ENCODE peak calls at places on chromosomes 2 and 18, in six cellular contexts. K is right lobe of liver, N is tibial nerve, V is GM13977, C is RWPE1, B is GM12865. J is an unnamed sample.

GRCh38 chr18:52312321-52312720 is 27.7 kb upstream of the DCC start:
- DNase-seq in K (no peak), N (no peak), V (no peak), C (peak; percentile 4), B (no peak), J (peak; percentile 6)

GRCh38 chr18:3595282-3596273 is 145.6 kb downstream of the TGIF1 start:
- DNase-seq in K (no peak), N (peak; percentile 48), V (peak; percentile 55), C (peak; percentile 78), B (peak; percentile 82), J (peak; percentile 84)

GRCh38 chr2:104872866-104873688 is 19.2 kb downstream of the POU3F3 start:
- DNase-seq in K (peak; percentile 76), N (no peak), V (peak; percentile 87), C (peak; percentile 67), B (peak; percentile 73), J (peak; percentile 84)

GRCh38 chr2:241014764-241015163 is 16.3 kb downstream of the SNED1 start:
- DNase-seq in K (peak; percentile 11), N (no peak), V (no peak), C (no peak), B (no peak), J (no peak)

GRCh38 chr2:164655750-164656149 is 34.5 kb upstream of the GRB14 start:
- DNase-seq in K (no peak), N (no peak), V (no peak), C (no peak), B (no peak), J (peak; percentile 38)

GRCh38 chr2:205852457-205852856 is 170.2 kb downstream of the NRP2 start:
- DNase-seq in K (peak; percentile 59), N (no peak), V (no peak), C (no peak), B (no peak), J (peak; percentile 74)

GRCh38 chr2:61016392-61017002 is 1.0 kb upstream of the PEX13 start:
- DNase-seq in K (no peak), N (no peak), V (peak; percentile 36), C (no peak), B (peak; percentile 61), J (no peak)

GRCh38 chr2:20048488-20049443 is 2.7 kb downstream of the LAPTM4A start:
- DNase-seq in K (no peak), N (no peak), V (no peak), C (no peak), B (no peak), J (no peak)

GRCh38 chr2:240426797-240427721 is 8.4 kb upstream of the GPC1 start:
- DNase-seq in K (peak; percentile 31), N (no peak), V (no peak), C (peak; percentile 48), B (no peak), J (peak; percentile 83)

GRCh38 chr2:42652086-42652485 is 83.7 kb downstream of the MTA3 start:
- DNase-seq in K (no peak), N (no peak), V (no peak), C (no peak), B (peak; percentile 32), J (no peak)

GRCh38 chr2:166727105-166727504 is 161.2 kb upstream of the XIRP2 start:
- DNase-seq in K (no peak), N (no peak), V (peak; percentile 20), C (no peak), B (peak; percentile 41), J (no peak)

GRCh38 chr18:34661464-34662087 is 48.5 kb upstream of the DTNA start:
- DNase-seq in K (no peak), N (peak; percentile 15), V (peak; percentile 36), C (peak; percentile 37), B (peak; percentile 52), J (peak; percentile 67)

GRCh38 chr2:26550276-26551015 is 72.5 kb upstream of the OTOF start:
- DNase-seq in K (no peak), N (no peak), V (no peak), C (no peak), B (no peak), J (no peak)

GRCh38 chr2:43475922-43476321 is 119.9 kb downstream of the THADA start:
- DNase-seq in K (no peak), N (no peak), V (no peak), C (no peak), B (no peak), J (no peak)

GRCh38 chr2:212228651-212229253 is 309.9 kb downstream of the ERBB4 start:
- DNase-seq in K (no peak), N (no peak), V (no peak), C (peak; percentile 2), B (no peak), J (peak; percentile 5)

GRCh38 chr2:20525041-20526035 is 78.5 kb downstream of the RHOB start:
- DNase-seq in K (peak; percentile 82), N (peak; percentile 74), V (peak; percentile 78), C (peak; percentile 25), B (peak; percentile 89), J (peak; percentile 81)

DNA sequence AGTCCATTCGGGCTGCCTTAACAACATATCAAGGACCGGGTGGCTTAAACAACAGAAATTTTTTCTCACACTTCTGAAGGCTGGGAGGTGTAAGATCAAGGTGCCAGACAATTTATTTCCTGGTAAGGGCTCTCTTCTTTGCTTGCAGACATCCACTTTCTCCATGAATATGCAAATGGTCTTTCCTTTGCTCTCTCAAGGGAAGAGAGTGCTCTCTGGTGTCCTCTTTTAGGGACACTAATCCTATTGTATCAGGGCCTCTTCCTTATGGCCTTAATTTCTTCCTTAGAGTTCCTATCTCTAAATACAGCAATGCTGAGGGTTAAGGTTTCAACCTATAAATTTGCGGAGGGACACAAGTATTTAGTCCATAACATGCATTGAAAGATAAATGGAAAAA is 770.8 kb downstream of the DSC3 start:
- DNase-seq in K (no peak), N (no peak), V (no peak), C (no peak), B (no peak), J (peak; percentile 21)
- TF ChIP-seq CTCF in K (no peak), N (no peak), V (no peak), C (no peak), B (no peak), J (no peak)

GRCh38 chr18:70491734-70492348 is 203.0 kb downstream of the SOCS6 start:
- DNase-seq in K (no peak), N (peak; percentile 69), V (peak; percentile 61), C (peak; percentile 15), B (peak; percentile 64), J (peak; percentile 79)
- TF ChIP-seq CTCF in K (peak; percentile 93), N (peak; percentile 68), V (peak; percentile 84), C (peak; percentile 91), B (peak; percentile 86), J (peak; percentile 81)

DNA sequence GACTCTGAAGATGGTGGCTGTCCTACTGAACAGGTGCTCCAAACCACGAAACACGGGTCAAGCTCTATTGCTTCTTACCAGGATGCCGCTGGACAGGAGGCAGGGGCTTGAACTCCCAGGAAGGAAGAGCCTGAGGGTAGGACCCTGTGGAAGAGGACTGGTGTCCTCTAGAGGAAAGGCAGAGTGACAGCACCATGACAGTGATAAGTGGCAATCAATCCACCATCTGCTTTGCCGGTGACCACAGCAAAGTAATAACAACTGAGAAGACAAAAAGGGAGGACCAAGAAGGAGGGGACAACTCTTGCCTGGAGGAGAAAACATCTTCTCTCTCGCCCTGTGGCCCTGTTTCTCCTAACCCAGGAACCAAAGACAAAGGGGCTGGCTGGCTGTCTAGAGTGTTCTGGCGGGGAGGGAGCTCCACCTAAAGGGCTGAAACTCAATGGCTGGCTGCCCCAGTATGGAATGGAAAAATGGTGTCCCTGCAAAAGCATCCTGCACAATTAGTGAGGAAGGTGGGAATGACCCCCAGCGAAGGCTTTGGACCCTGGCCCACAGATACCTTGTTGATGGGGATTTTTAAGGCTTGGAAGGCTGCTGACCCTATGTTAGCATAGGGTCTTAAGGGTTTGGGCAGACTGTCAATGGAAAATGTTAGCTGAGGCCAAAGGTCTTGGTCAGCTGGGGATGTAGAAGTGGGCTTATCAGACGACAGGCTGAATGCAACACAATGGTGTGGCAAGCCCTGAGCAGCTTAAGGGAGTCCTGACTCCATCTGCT is 35.4 kb downstream of the PROC start:
- DNase-seq in K (no peak), N (no peak), V (no peak), C (no peak), B (peak; percentile 6), J (peak; percentile 12)
- TF ChIP-seq CTCF in K (peak; percentile 46), N (no peak), V (peak; percentile 43), C (no peak), B (peak; percentile 14), J (no peak)

DNA sequence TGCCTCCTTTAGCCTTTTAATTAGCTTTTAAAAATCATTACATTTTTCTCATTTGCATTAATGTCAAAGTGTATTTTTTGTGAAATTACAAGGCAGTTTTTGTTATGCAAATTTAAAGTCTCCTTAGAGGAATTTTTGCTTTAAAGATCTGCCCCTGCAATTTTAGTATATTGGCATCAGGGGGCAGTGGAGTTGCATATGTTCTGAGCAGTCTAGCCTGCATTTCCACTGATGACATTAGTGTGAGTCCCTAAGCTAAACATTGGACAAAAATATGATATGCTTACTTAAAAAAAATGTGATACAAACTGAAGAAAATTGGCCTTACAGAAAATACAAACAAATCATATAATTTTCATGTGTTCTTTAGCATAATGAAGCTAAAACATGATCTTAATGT is 426.5 kb downstream of the SLC4A3 start:
- DNase-seq in K (no peak), N (no peak), V (no peak), C (no peak), B (peak; percentile 9), J (peak; percentile 56)
- TF ChIP-seq CTCF in K (no peak), N (no peak), V (peak; percentile 24), C (no peak), B (peak; percentile 19), J (peak; percentile 22)

GRCh38 chr18:5295981-5296705 is 617 bp upstream of the ZBTB14 start:
- DNase-seq in K (peak; percentile 98), N (peak; percentile 95), V (peak; percentile 95), C (peak; percentile 92), B (peak; percentile 97), J (peak; percentile 91)
- TF ChIP-seq CTCF in K (no peak), N (no peak), V (no peak), C (no peak), B (no peak), J (no peak)

GRCh38 chr18:51025512-51025911 is 4.5 kb upstream of the SMAD4 start:
- DNase-seq in K (no peak), N (no peak), V (no peak), C (no peak), B (no peak), J (no peak)
- TF ChIP-seq CTCF in K (no peak), N (no peak), V (no peak), C (no peak), B (no peak), J (no peak)